ENCODE peak calls at places on chromosomes 4 and X, in seven cellular contexts. I is tibial nerve, S is lower leg skin, X is suprapubic skin, D is NB4, H is sigmoid colon, E is vagina. F is an unnamed sample.

GRCh38 chr4:27245216-27245615 is 384.6 kb downstream of the STIM2 start:
- DNase-seq in S (no peak), I (no peak), D (no peak), H (no peak), E (no peak), X (no peak), F (no peak)

GRCh38 chr4:122875949-122876348 is 46.4 kb downstream of the NUDT6 start:
- DNase-seq in X (no peak), S (no peak), D (no peak), H (no peak), I (no peak), E (no peak), F (no peak)

GRCh38 chr4:159101983-159102622 is 776 bp upstream of the RAPGEF2 start:
- DNase-seq in X (no peak), H (no peak), E (no peak), S (no peak), I (peak), D (peak), F (no peak)

GRCh38 chr4:30866907-30867306 is 146.7 kb downstream of the PCDH7 start:
- DNase-seq in I (no peak), E (no peak), H (no peak), D (no peak), X (no peak), S (no peak), F (no peak)

GRCh38 chr4:88573995-88574394 is 18.3 kb upstream of the HERC3 start:
- DNase-seq in I (no peak), S (no peak), D (no peak), X (no peak), E (no peak), H (no peak), F (no peak)

GRCh38 chr4:169723207-169723606 is 34.5 kb downstream of the HPF1 start:
- DNase-seq in E (no peak), X (no peak), S (no peak), D (peak), H (no peak), I (no peak), F (no peak)

GRCh38 chrX:46325312-46325877 is 219.8 kb downstream of the ZNF674 start:
- DNase-seq in E (no peak), H (no peak), S (no peak), X (no peak), I (no peak), D (no peak), F (no peak)

GRCh38 chrX:48538641-48539344 is 721 bp upstream of the TBC1D25 start:
- DNase-seq in X (no peak), D (no peak), I (no peak), E (no peak), S (no peak), H (peak), F (no peak)

GRCh38 chr4:9735515-9735914 is 45.9 kb upstream of the DRD5 start:
- DNase-seq in S (no peak), E (no peak), H (no peak), X (no peak), D (no peak), I (no peak), F (no peak)

GRCh38 chrX:124211312-124211942 is 121.0 kb upstream of the TEX13D start:
- DNase-seq in X (no peak), D (peak), H (no peak), E (no peak), S (no peak), I (no peak), F (no peak)

GRCh38 chrX:9704876-9705465 is 60.7 kb downstream of the GPR143 start:
- DNase-seq in H (no peak), E (no peak), X (no peak), D (no peak), I (no peak), S (no peak), F (no peak)

GRCh38 chrX:9698566-9698965 is 67.1 kb downstream of the GPR143 start:
- DNase-seq in X (no peak), E (no peak), H (no peak), S (no peak), D (no peak), I (no peak), F (no peak)

GRCh38 chrX:9703406-9703805 is 62.2 kb downstream of the GPR143 start:
- DNase-seq in D (no peak), H (no peak), S (no peak), I (no peak), E (no peak), X (no peak), F (no peak)

GRCh38 chrX:9700555-9700954 is 65.1 kb downstream of the GPR143 start:
- DNase-seq in S (no peak), H (no peak), D (no peak), X (no peak), E (no peak), I (no peak), F (no peak)

GRCh38 chrX:9701790-9702189 is 63.9 kb downstream of the GPR143 start:
- DNase-seq in X (no peak), D (no peak), H (no peak), E (no peak), I (no peak), S (no peak), F (no peak)
- TF ChIP-seq CTCF in X (no peak), D (peak), H (no peak), E (no peak), I (no peak), S (no peak), F (no peak)

GRCh38 chr4:84481077-84481878 is 17.8 kb downstream of the NKX6-1 start:
- DNase-seq in I (no peak), D (no peak), H (no peak), E (no peak), X (no peak), S (no peak), F (no peak)

GRCh38 chr4:84484274-84484673 is 14.8 kb downstream of the NKX6-1 start:
- DNase-seq in D (no peak), H (no peak), X (no peak), E (no peak), I (no peak), S (no peak), F (no peak)

GRCh38 chr4:84483738-84484137 is 15.4 kb downstream of the NKX6-1 start:
- DNase-seq in X (no peak), I (no peak), S (no peak), D (no peak), H (no peak), E (no peak), F (no peak)

GRCh38 chr4:84481879-84482245 is 17.2 kb downstream of the NKX6-1 start:
- DNase-seq in H (no peak), D (no peak), X (no peak), S (no peak), I (no peak), E (no peak), F (no peak)

GRCh38 chr4:84482564-84483563 is 16.2 kb downstream of the NKX6-1 start:
- DNase-seq in X (no peak), H (no peak), E (no peak), I (no peak), S (no peak), D (no peak), F (peak)
- H3K4me3 ChIP-seq in X (peak), H (no peak), E (peak), I (no peak), S (no peak), D (no peak), F (no peak)

GRCh38 chr4:184942447-184943425 is 75.6 kb upstream of the HELT start:
- DNase-seq in H (no peak), E (peak), X (no peak), D (no peak), S (peak), I (no peak), F (no peak)
- TF ChIP-seq POLR2A in H (no peak), E (no peak), X (no peak), D (no peak), S (no peak), I (no peak), F (no peak)

GRCh38 chr4:2537011-2537830 is 774 bp downstream of the FAM193A start:
- DNase-seq in X (no peak), D (peak), H (peak), E (no peak), I (no peak), S (peak), F (peak)
- TF ChIP-seq CTCF in X (no peak), D (no peak), H (no peak), E (no peak), I (no peak), S (no peak), F (no peak)

GRCh38 chrX:78182881-78183280 is 43.4 kb upstream of the TAF9B start:
- DNase-seq in H (no peak), D (no peak), S (no peak), I (no peak), E (no peak), X (no peak), F (no peak)
- H3K4me3 ChIP-seq in H (no peak), D (no peak), S (no peak), I (no peak), E (no peak), X (no peak), F (no peak)

GRCh38 chrX:20267599-20267923 is 852 bp upstream of the RPS6KA3 start:
- DNase-seq in I (no peak), S (no peak), H (no peak), E (no peak), D (no peak), X (no peak), F (no peak)

GRCh38 chrX:20267924-20268701 is 1.4 kb upstream of the RPS6KA3 start:
- DNase-seq in I (peak), X (peak), E (no peak), H (peak), D (no peak), S (peak), F (peak)

GRCh38 chrX:20265726-20266681 is 705 bp downstream of the RPS6KA3 start:
- DNase-seq in E (no peak), D (peak), I (peak), S (peak), H (peak), X (peak), F (peak)

GRCh38 chrX:20265221-20265725 is 1.4 kb downstream of the RPS6KA3 start:
- DNase-seq in X (peak), S (peak), H (peak), I (peak), E (no peak), D (peak), F (peak)

DNA sequence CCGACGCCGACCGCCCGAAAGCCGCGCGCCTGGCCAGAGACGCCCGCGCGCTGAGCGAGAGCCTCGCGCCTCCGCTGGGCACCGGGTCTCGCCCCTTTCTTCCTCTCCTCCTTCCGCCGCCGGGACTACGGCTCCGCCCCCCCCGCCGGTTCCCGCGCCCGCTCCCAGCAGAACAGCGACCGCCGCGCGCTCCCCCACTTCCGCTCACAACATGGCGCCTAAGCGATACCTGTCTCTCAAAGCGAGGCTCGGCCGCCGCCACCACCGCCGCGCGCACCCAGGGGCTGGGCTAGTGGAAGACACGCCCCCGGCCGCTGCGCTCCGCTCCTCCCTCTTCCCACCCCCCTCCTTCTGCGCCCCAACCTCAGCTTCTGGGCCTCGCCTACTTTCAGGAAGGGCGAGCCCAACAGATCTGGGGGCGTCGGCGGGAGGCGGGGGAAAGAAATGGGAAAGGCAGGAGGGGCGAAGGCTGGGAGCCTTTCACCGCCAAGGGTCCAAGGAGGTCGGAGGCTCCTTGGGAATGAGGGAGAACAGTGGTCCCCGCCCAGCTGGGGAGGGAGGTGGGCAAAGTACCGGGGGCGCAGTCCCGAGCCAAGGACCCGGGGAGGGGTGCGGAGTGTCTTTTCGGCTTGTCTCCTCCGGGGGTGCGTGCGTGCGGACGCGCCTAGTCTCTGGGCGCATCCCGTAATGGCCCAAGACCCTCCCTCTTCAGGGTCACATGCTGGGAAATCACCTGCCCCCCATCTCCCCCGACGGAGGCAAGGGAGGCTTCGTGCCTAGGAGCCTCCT is at the start of gene RPS6KA3:
- DNase-seq in H (peak), I (peak), S (peak), X (peak), D (peak), E (no peak), F (peak)
- TF ChIP-seq POLR2A in H (peak), I (peak), S (no peak), X (no peak), D (peak), E (no peak), F (no peak)

GRCh38 chr4:173585876-173586572 is 56.0 kb upstream of the HAND2 start:
- DNase-seq in E (no peak), D (no peak), X (no peak), S (no peak), I (no peak), H (no peak), F (no peak)

GRCh38 chr4:173590697-173591096 is 60.7 kb upstream of the HAND2 start:
- DNase-seq in D (no peak), I (no peak), S (no peak), H (no peak), E (no peak), X (no peak), F (peak)

DNA sequence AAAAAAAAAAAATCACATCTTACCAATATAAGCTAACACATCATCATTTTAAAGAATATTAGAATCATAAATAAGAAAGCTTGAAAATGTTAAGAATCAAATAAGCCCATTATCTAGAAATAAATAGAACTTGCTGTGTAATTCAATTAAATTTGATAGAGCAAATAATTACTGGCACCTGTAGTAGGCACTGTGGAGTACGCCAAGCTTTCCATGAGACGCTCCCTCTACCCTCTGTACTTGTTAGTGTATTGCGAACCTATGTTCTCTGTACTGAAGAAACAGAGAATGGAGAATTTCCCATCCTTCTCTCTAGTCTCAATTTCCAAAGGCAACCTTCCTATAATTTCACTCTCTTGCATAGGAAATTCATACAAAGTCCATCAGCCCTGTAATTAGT is 61.7 kb upstream of the HAND2 start:
- DNase-seq in X (no peak), I (no peak), S (no peak), H (no peak), E (no peak), D (no peak), F (no peak)
- TF ChIP-seq CTCF in X (no peak), I (no peak), S (no peak), H (no peak), E (no peak), D (no peak), F (no peak)

DNA sequence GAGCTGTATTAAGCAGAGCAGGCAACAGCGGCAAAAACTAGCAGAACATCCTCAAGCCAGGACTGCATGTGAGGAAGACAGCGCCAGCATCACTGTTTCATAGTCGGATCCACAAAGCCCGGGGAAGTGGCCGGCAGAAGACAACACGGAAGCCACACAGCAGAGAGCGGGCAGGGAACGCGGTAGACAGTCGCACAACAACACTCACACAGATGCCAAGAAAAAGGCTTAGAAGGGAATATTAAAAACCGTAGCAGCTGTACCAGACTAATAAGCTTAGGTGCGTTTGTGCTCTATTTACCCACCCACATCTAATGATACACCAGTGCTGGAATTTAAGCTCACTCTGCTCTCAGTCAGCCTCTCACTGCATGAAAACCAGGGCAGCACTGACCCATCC is 16.0 kb downstream of the ZFYVE28 start:
- DNase-seq in H (no peak), I (no peak), S (no peak), X (no peak), D (no peak), E (no peak), F (peak)
- H3K4me3 ChIP-seq in H (no peak), I (no peak), S (no peak), X (peak), D (no peak), E (peak), F (peak)

GRCh38 chr4:140752669-140753068 is 3.5 kb downstream of the TBC1D9 start:
- DNase-seq in E (no peak), X (no peak), H (no peak), S (no peak), I (no peak), D (no peak), F (no peak)

GRCh38 chr4:140757220-140757607 is 1.0 kb upstream of the TBC1D9 start:
- DNase-seq in I (no peak), E (no peak), S (no peak), D (no peak), H (no peak), X (no peak), F (no peak)

GRCh38 chr4:140756292-140757219 is at the start of gene TBC1D9:
- DNase-seq in H (peak), I (peak), D (peak), S (peak), X (peak), E (no peak), F (peak)

GRCh38 chr4:140754918-140755810 is 1.0 kb downstream of the TBC1D9 start:
- DNase-seq in X (no peak), S (no peak), H (no peak), D (no peak), E (no peak), I (no peak), F (no peak)

GRCh38 chr4:140755811-140756291 is 334 bp downstream of the TBC1D9 start:
- DNase-seq in D (no peak), I (peak), E (no peak), S (peak), H (peak), X (no peak), F (peak)
- TF ChIP-seq POLR2A in D (no peak), I (no peak), E (no peak), S (no peak), H (no peak), X (no peak), F (no peak)